ENCODE peak calls at places on chromosomes 16 and 17, in seven cellular contexts. N is upper lobe of right lung, S is stomach, C is AG10803, O is lung, V is esophagus squamous epithelium, P is psoas muscle. K is an unnamed sample.

GRCh38 chr16:49911430-49911829 is 55.5 kb upstream of the ZNF423 start:
- DNase-seq in N (no peak), S (no peak), C (no peak), O (no peak), V (no peak), P (no peak), K (no peak)

GRCh38 chr16:56041556-56042140 is 149.6 kb upstream of the GNAO1 start:
- DNase-seq in N (no peak), S (no peak), C (no peak), O (no peak), V (no peak), P (no peak), K (no peak)

GRCh38 chr16:68760671-68761275 is 23.7 kb downstream of the CDH1 start:
- DNase-seq in N (no peak), S (no peak), C (no peak), O (no peak), V (no peak), P (no peak), K (peak)

GRCh38 chr17:10051112-10051511 is 146.0 kb upstream of the RCVRN start:
- DNase-seq in N (no peak), S (no peak), C (peak), O (no peak), V (no peak), P (no peak), K (peak)

GRCh38 chr17:83192161-83192788 is 112.9 kb downstream of the METRNL start:
- DNase-seq in N (peak), S (no peak), C (peak), O (no peak), V (no peak), P (peak), K (no peak)

GRCh38 chr16:79656537-79657115 is 56.1 kb upstream of the MAF start:
- DNase-seq in N (no peak), S (no peak), C (no peak), O (no peak), V (no peak), P (no peak), K (no peak)

GRCh38 chr16:3456374-3456773 is 12.9 kb downstream of the NAA60 start:
- DNase-seq in N (no peak), S (peak), C (peak), O (no peak), V (no peak), P (no peak), K (no peak)

GRCh38 chr16:31198207-31198882 is 4.2 kb downstream of the PYCARD start:
- DNase-seq in N (no peak), S (no peak), C (no peak), O (no peak), V (no peak), P (no peak), K (no peak)

GRCh38 chr17:58811301-58811700 is 55.6 kb downstream of the PPM1E start:
- DNase-seq in N (no peak), S (no peak), C (no peak), O (no peak), V (no peak), P (no peak), K (no peak)

GRCh38 chr17:57530508-57530907 is 214.6 kb downstream of the CCDC182 start:
- DNase-seq in N (no peak), S (no peak), C (peak), O (no peak), V (no peak), P (no peak), K (peak)

GRCh38 chr16:48918520-48919258 is 308.7 kb upstream of the N4BP1 start:
- DNase-seq in N (no peak), S (no peak), C (no peak), O (no peak), V (no peak), P (no peak), K (no peak)

GRCh38 chr17:31389673-31390381 is 1.6 kb upstream of the RAB11FIP4 start:
- DNase-seq in N (no peak), S (peak), C (no peak), O (no peak), V (no peak), P (no peak), K (no peak)
- TF ChIP-seq CTCF in N (no peak), S (no peak), C (no peak), O (no peak), V (no peak), P (no peak), K (no peak)

DNA sequence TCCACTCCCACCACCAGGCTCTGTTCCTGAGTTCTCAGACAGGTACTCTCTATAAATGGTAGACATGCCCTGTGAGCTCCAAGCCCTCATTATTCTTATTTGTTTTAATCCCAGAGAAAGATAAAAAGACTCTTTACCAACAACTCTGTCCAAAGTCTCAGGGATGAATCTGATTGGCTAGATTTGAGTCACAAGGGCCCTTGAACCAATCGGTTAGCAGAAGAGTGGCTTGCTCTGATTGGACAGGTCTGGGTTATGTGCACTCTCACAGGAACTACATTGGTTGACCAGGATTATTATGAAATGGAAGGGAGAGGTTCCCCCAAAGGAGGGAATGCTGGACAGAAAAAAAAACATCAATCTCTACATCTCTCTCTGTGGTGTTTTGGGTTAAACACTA is 7.5 kb downstream of the COTL1 start:
- DNase-seq in N (no peak), S (no peak), C (no peak), O (no peak), V (no peak), P (no peak), K (no peak)
- H3K4me3 ChIP-seq in N (no peak), S (no peak), C (no peak), O (no peak), V (no peak), P (no peak), K (no peak)

DNA sequence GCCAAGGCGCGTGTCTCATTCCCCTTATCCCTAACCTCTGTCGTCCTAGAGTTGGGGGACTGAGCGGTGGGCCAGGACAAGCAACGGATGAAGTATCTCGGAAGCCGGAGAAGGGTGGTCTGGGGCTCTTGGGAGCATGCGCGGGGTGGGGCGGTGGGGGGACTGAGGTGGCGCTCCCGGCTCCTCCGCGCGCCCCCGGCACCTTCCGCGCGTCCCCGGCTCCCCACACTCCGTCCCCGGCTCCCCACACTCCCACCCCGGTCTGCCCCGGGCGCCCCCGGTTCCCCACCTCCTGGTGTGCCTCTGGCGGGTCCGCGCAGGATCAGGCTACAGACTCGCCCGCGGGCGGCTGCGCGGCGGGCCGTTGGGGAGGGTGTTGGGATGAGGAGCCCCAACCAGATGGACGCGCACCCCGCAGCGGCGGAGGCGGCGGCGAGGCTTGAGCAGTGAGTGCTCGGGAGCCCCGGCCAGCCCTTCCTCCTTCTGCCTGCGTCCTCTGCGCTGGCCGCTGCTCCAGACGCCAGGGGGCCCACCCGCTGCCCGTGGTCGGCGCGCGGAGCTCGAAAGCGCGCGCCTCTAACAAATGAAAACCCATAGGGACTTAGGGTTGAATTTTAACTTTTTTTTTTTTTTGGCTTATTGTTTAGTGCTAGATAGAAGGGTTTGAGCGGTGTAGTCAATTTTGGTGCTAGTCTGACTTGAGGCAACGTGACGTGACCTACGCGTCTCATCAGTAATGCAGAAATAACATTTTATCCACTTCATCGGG is 5.6 kb upstream of the CRYM start:
- DNase-seq in N (peak), S (peak), C (no peak), O (peak), V (no peak), P (peak), K (peak)
- TF ChIP-seq CTCF in N (peak), S (no peak), C (peak), O (peak), V (peak), P (peak), K (peak)

GRCh38 chr17:77420804-77421634 is 280.2 kb downstream of the SEC14L1 start:
- DNase-seq in N (no peak), S (no peak), C (peak), O (no peak), V (no peak), P (peak), K (peak)
- H3K4me3 ChIP-seq in N (no peak), S (no peak), C (peak), O (no peak), V (no peak), P (peak), K (no peak)

DNA sequence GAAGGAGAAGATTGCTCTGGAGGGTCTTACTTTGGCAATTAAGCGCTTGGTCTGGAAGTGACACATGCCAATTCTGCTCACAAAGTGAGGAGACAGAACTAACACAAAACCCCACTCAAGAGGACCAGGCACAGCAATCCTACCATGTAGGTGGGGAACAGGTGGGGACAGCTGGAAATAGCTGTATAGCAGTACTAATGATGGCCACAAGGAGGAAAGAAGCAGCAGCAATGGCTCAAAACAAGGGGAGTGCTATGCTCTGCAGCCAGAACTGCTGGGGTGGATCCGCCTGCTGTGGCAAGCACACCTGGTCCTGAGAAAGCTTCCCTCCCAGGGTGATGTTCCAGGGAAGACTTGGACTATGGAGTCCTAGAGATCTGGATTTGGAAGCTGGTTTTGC is 17.0 kb upstream of the TMEM132E start:
- DNase-seq in N (no peak), S (no peak), C (no peak), O (no peak), V (no peak), P (no peak), K (no peak)
- TF ChIP-seq CTCF in N (peak), S (no peak), C (peak), O (no peak), V (no peak), P (no peak), K (peak)

K was measured in fibroblast of villous mesenchyme.